ENCODE peak calls at places on chromosome 14, in seven cellular contexts. One of them, this sample, is unnamed.

GRCh38 chr14:50396636-50397460 is at the start of gene CDKL1:
- DNase-seq in uterus: peak
- DNase-seq in hepatocyte: peak
- DNase-seq in vagina: peak
- DNase-seq in lung: peak
- DNase-seq in right lobe of liver: peak
- DNase-seq in body of pancreas: peak
- DNase-seq in this sample: peak

GRCh38 chr14:99660794-99661193 is 15.9 kb downstream of the HHIPL1 start:
- DNase-seq in uterus: no peak
- DNase-seq in hepatocyte: no peak
- DNase-seq in vagina: no peak
- DNase-seq in lung: no peak
- DNase-seq in right lobe of liver: no peak
- DNase-seq in body of pancreas: no peak
- DNase-seq in this sample: no peak

GRCh38 chr14:91985008-91985407 is 37.5 kb upstream of the FBLN5 start:
- DNase-seq in uterus: no peak
- DNase-seq in hepatocyte: no peak
- DNase-seq in vagina: no peak
- DNase-seq in lung: no peak
- DNase-seq in right lobe of liver: no peak
- DNase-seq in body of pancreas: no peak
- DNase-seq in this sample: no peak

GRCh38 chr14:34496679-34497513 is 34.9 kb upstream of the SPTSSA start:
- DNase-seq in uterus: peak
- DNase-seq in hepatocyte: peak
- DNase-seq in vagina: peak
- DNase-seq in lung: peak
- DNase-seq in right lobe of liver: no peak
- DNase-seq in body of pancreas: peak
- DNase-seq in this sample: peak

GRCh38 chr14:42140831-42141279 is 534.2 kb downstream of the LRFN5 start:
- DNase-seq in uterus: no peak
- DNase-seq in hepatocyte: no peak
- DNase-seq in vagina: no peak
- DNase-seq in lung: no peak
- DNase-seq in right lobe of liver: no peak
- DNase-seq in body of pancreas: no peak
- DNase-seq in this sample: peak

GRCh38 chr14:102554835-102555819 is 37.3 kb upstream of the RCOR1 start:
- DNase-seq in uterus: no peak
- DNase-seq in hepatocyte: peak
- DNase-seq in vagina: no peak
- DNase-seq in lung: peak
- DNase-seq in right lobe of liver: no peak
- DNase-seq in body of pancreas: peak
- DNase-seq in this sample: no peak

GRCh38 chr14:100416921-100417451 is 93.8 kb downstream of the SLC25A47 start:
- DNase-seq in uterus: no peak
- DNase-seq in hepatocyte: peak
- DNase-seq in vagina: no peak
- DNase-seq in lung: no peak
- DNase-seq in right lobe of liver: no peak
- DNase-seq in body of pancreas: no peak
- DNase-seq in this sample: peak

GRCh38 chr14:69190191-69190590 is 1.1 kb upstream of the EXD2 start:
- DNase-seq in uterus: no peak
- DNase-seq in hepatocyte: no peak
- DNase-seq in vagina: no peak
- DNase-seq in lung: no peak
- DNase-seq in right lobe of liver: no peak
- DNase-seq in body of pancreas: no peak
- DNase-seq in this sample: no peak

GRCh38 chr14:74257078-74257987 is 18.1 kb downstream of the VSX2 start:
- DNase-seq in uterus: no peak
- DNase-seq in hepatocyte: peak
- DNase-seq in vagina: no peak
- DNase-seq in lung: peak
- DNase-seq in right lobe of liver: no peak
- DNase-seq in body of pancreas: peak
- DNase-seq in this sample: peak

GRCh38 chr14:50816419-50817047 is 14.4 kb downstream of the NIN start:
- DNase-seq in uterus: no peak
- DNase-seq in hepatocyte: no peak
- DNase-seq in vagina: no peak
- DNase-seq in lung: no peak
- DNase-seq in right lobe of liver: no peak
- DNase-seq in body of pancreas: no peak
- DNase-seq in this sample: no peak

GRCh38 chr14:99440278-99440677 is 40.4 kb downstream of the SETD3 start:
- DNase-seq in uterus: no peak
- DNase-seq in hepatocyte: no peak
- DNase-seq in vagina: no peak
- DNase-seq in lung: no peak
- DNase-seq in right lobe of liver: no peak
- DNase-seq in body of pancreas: no peak
- DNase-seq in this sample: no peak

DNA sequence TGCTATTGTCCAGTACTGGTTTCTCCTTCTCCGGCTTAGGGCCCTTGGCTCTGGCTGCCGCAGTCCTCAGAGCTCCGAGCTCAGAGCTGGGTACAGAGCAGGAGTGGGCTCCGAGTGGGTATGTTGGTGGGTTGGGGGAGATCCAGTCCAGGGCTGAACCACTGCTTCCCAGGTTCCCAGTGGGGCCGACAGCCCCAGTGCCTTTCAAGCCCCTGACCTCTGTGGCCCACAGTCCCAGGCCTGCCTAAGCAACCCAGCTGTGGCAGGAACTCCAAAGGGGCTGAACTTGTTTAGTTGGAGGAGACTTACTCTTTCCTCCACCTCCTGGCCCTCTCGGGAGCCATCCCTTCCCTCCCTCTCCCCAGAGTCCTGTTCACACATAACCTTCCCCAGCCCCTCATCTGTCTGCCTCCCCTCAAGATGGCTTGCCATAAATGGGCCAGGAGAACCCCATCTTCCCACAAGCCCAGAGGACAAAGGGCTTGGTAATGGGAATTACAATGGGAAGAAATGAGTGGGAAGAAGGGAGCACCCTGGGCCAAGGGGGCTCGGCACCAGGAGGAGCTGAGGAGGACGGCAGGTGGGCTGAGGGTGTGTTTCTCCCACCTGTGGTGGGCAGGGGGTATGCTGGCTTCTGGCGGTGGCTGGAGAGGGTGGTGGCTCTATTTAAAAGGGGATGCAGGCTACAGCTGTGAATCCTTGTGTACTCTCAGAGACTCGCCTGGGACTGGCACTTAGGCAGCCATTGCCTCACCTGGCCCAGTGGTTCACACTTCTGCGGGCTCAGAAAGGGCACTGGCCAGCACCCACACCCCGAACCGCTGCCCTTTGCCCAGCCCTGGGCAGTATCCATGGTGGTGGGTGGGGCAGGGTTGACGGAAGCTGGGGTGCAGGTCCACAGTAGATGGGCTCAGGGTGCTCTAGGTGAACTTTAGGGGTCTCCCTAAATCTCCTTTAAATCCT is 3.8 kb upstream of the MYH6 start:
- DNase-seq in uterus: no peak
- DNase-seq in hepatocyte: no peak
- DNase-seq in vagina: no peak
- DNase-seq in lung: no peak
- DNase-seq in right lobe of liver: no peak
- DNase-seq in body of pancreas: no peak
- DNase-seq in this sample: no peak
- H3K27ac ChIP-seq in uterus: no peak
- H3K27ac ChIP-seq in hepatocyte: no peak
- H3K27ac ChIP-seq in vagina: no peak
- H3K27ac ChIP-seq in lung: peak
- H3K27ac ChIP-seq in right lobe of liver: no peak
- H3K27ac ChIP-seq in body of pancreas: no peak
- H3K27ac ChIP-seq in this sample: no peak

GRCh38 chr14:90518941-90519256 is 122.1 kb downstream of the CALM1 start:
- DNase-seq in uterus: no peak
- DNase-seq in hepatocyte: peak
- DNase-seq in vagina: no peak
- DNase-seq in lung: no peak
- DNase-seq in right lobe of liver: no peak
- DNase-seq in body of pancreas: peak
- DNase-seq in this sample: no peak
- TF ChIP-seq CTCF in uterus: no peak
- TF ChIP-seq CTCF in hepatocyte: peak
- TF ChIP-seq CTCF in vagina: peak
- TF ChIP-seq CTCF in lung: peak
- TF ChIP-seq CTCF in right lobe of liver: peak
- TF ChIP-seq CTCF in body of pancreas: peak
- TF ChIP-seq CTCF in this sample: no peak

GRCh38 chr14:20799444-20799843 is 3.2 kb downstream of the RNASE1 start:
- DNase-seq in uterus: no peak
- DNase-seq in hepatocyte: no peak
- DNase-seq in vagina: no peak
- DNase-seq in lung: no peak
- DNase-seq in right lobe of liver: no peak
- DNase-seq in body of pancreas: peak
- DNase-seq in this sample: no peak

GRCh38 chr14:20798318-20798717 is 4.3 kb downstream of the RNASE1 start:
- DNase-seq in uterus: no peak
- DNase-seq in hepatocyte: no peak
- DNase-seq in vagina: no peak
- DNase-seq in lung: no peak
- DNase-seq in right lobe of liver: no peak
- DNase-seq in body of pancreas: peak
- DNase-seq in this sample: no peak

GRCh38 chr14:20799955-20800544 is 2.6 kb downstream of the RNASE1 start:
- DNase-seq in uterus: peak
- DNase-seq in hepatocyte: peak
- DNase-seq in vagina: no peak
- DNase-seq in lung: peak
- DNase-seq in right lobe of liver: no peak
- DNase-seq in body of pancreas: peak
- DNase-seq in this sample: no peak

GRCh38 chr14:20797159-20797558 is 5.5 kb downstream of the RNASE1 start:
- DNase-seq in uterus: no peak
- DNase-seq in hepatocyte: no peak
- DNase-seq in vagina: no peak
- DNase-seq in lung: no peak
- DNase-seq in right lobe of liver: no peak
- DNase-seq in body of pancreas: no peak
- DNase-seq in this sample: no peak

DNA sequence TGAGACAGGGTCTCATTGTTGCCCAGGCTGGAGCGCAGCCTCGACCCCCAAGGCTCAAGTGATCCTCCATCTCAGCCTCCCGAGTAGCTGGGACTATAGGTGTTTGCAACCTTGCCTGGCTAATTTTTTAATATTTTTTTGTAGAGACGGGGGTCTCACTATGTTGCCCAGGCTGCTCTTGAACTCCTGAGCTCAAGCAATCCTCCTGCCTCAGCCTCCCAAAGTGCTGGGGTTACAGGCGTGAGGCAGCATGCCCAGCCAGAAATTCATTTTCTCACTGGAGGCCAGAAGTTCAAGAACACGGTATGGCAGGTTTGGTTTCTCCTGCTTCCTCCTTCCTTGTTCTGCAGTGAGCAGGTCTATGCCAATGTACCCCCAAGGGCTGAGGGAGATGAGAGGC is 3.7 kb downstream of the RNASE1 start:
- DNase-seq in uterus: no peak
- DNase-seq in hepatocyte: no peak
- DNase-seq in vagina: no peak
- DNase-seq in lung: no peak
- DNase-seq in right lobe of liver: no peak
- DNase-seq in body of pancreas: no peak
- DNase-seq in this sample: no peak
- H3K27ac ChIP-seq in uterus: peak
- H3K27ac ChIP-seq in hepatocyte: peak
- H3K27ac ChIP-seq in vagina: no peak
- H3K27ac ChIP-seq in lung: peak
- H3K27ac ChIP-seq in right lobe of liver: no peak
- H3K27ac ChIP-seq in body of pancreas: peak
- H3K27ac ChIP-seq in this sample: no peak

GRCh38 chr14:54369343-54369742 is 27.5 kb upstream of the CDKN3 start:
- DNase-seq in uterus: no peak
- DNase-seq in hepatocyte: no peak
- DNase-seq in vagina: no peak
- DNase-seq in lung: no peak
- DNase-seq in right lobe of liver: no peak
- DNase-seq in body of pancreas: no peak
- DNase-seq in this sample: no peak

GRCh38 chr14:54362759-54363437 is 33.9 kb upstream of the CDKN3 start:
- DNase-seq in uterus: no peak
- DNase-seq in hepatocyte: no peak
- DNase-seq in vagina: no peak
- DNase-seq in lung: no peak
- DNase-seq in right lobe of liver: no peak
- DNase-seq in body of pancreas: no peak
- DNase-seq in this sample: no peak

GRCh38 chr14:54364555-54365415 is 32.0 kb upstream of the CDKN3 start:
- DNase-seq in uterus: peak
- DNase-seq in hepatocyte: no peak
- DNase-seq in vagina: peak
- DNase-seq in lung: no peak
- DNase-seq in right lobe of liver: no peak
- DNase-seq in body of pancreas: no peak
- DNase-seq in this sample: no peak

GRCh38 chr14:54370323-54371125 is 26.3 kb upstream of the CDKN3 start:
- DNase-seq in uterus: no peak
- DNase-seq in hepatocyte: no peak
- DNase-seq in vagina: peak
- DNase-seq in lung: no peak
- DNase-seq in right lobe of liver: no peak
- DNase-seq in body of pancreas: no peak
- DNase-seq in this sample: no peak

GRCh38 chr14:54366726-54367707 is 29.8 kb upstream of the CDKN3 start:
- DNase-seq in uterus: peak
- DNase-seq in hepatocyte: peak
- DNase-seq in vagina: peak
- DNase-seq in lung: no peak
- DNase-seq in right lobe of liver: no peak
- DNase-seq in body of pancreas: peak
- DNase-seq in this sample: peak
- TF ChIP-seq CTCF in uterus: peak
- TF ChIP-seq CTCF in hepatocyte: peak
- TF ChIP-seq CTCF in vagina: no peak
- TF ChIP-seq CTCF in lung: peak
- TF ChIP-seq CTCF in right lobe of liver: peak
- TF ChIP-seq CTCF in body of pancreas: no peak
- TF ChIP-seq CTCF in this sample: peak

DNA sequence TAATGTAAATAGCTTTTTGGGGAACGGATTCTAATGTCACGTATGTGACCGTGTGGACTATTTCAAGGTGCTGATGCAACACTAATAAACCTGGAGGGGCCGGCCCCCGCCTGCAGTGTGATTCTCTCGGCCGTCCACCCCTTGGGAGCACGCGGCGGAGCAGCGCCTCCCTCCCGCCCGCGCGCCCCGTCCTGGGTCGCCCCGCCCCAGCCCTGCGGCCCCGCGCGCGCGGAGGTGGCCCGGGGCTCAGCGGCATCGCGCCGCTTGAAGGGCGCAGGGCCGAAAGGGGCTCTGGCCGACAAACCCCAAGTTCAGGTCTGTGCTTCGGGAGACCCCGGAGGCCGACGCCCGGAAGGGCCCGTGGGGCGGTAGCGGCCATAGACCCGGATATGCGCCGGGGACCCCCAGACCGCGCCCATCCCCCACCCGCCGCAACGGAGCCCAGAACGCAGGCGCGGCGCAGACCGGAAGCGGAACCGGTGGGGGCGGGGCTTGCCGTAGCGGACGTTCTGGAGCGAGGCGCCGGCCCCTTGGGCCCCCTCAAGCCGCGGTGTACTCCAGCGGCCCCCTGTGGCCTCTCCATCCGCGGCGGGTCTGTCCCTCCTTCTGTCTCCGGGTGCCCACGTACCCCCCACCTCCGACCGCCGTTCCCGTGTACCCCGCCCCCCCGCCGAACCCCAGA is at the start of gene TEX22:
- DNase-seq in uterus: peak
- DNase-seq in hepatocyte: peak
- DNase-seq in vagina: no peak
- DNase-seq in lung: peak
- DNase-seq in right lobe of liver: peak
- DNase-seq in body of pancreas: peak
- DNase-seq in this sample: peak
- H3K27ac ChIP-seq in uterus: peak
- H3K27ac ChIP-seq in hepatocyte: peak
- H3K27ac ChIP-seq in vagina: peak
- H3K27ac ChIP-seq in lung: peak
- H3K27ac ChIP-seq in right lobe of liver: peak
- H3K27ac ChIP-seq in body of pancreas: peak
- H3K27ac ChIP-seq in this sample: peak

This sample was measured in RWPE1.